ENCODE peak calls at places on chromosome X, in ten cellular contexts. E, I, A, U, G, K, Q, O, S and F are unnamed samples. For H3K36me3, the result is how much of the 10 kb centered on the place peaks cover.

GRCh38 chrX:140661657-140662056 is 47.9 kb upstream of the LINC00632 start:
- DNase-seq in S (no peak), Q (no peak), E (no peak), O (no peak), I (no peak), A (no peak), G (no peak), U (no peak), K (no peak), F (no peak)

GRCh38 chrX:134659761-134660160 is 1.5 kb upstream of the PLAC1 start:
- DNase-seq in A (no peak), O (no peak), I (no peak), S (no peak), E (no peak), G (no peak), Q (no peak), K (no peak), U (no peak), F (no peak)

GRCh38 chrX:34197946-34198345 is 65.8 kb upstream of the FAM47A start:
- DNase-seq in I (no peak), S (no peak), A (no peak), E (no peak), G (no peak), U (no peak), Q (no peak), K (no peak), O (no peak), F (no peak)

GRCh38 chrX:47831788-47832187 is 4.9 kb upstream of the ZNF81 start:
- DNase-seq in O (peak), I (no peak), A (peak), U (no peak), S (no peak), Q (peak), K (peak), G (no peak), E (peak), F (peak)

GRCh38 chrX:37753384-37753783 is 26.5 kb upstream of the CYBB start:
- DNase-seq in Q (no peak), O (no peak), A (no peak), U (no peak), I (no peak), K (no peak), G (no peak), E (no peak), S (no peak), F (no peak)

GRCh38 chrX:19707472-19707871 is 179.9 kb downstream of the SH3KBP1 start:
- DNase-seq in S (no peak), A (no peak), O (no peak), E (no peak), I (no peak), G (no peak), Q (no peak), U (peak), K (peak), F (no peak)

GRCh38 chrX:9310596-9310995 is 154.3 kb upstream of the TBL1X start:
- DNase-seq in A (no peak), U (no peak), G (no peak), E (no peak), Q (no peak), S (no peak), I (no peak), K (no peak), O (no peak), F (no peak)

GRCh38 chrX:53824686-53825085 is 138.2 kb upstream of the HUWE1 start:
- DNase-seq in E (no peak), S (no peak), Q (no peak), K (no peak), U (no peak), I (no peak), O (no peak), G (no peak), A (no peak), F (no peak)

GRCh38 chrX:126165401-126165720 is 728 bp downstream of the DCAF12L2 start:
- DNase-seq in K (no peak), G (no peak), S (peak), A (no peak), O (no peak), U (no peak), Q (no peak), E (no peak), I (no peak), F (peak)

GRCh38 chrX:120358687-120359086 is 3.2 kb upstream of the ATP1B4 start:
- DNase-seq in G (no peak), I (no peak), S (no peak), E (no peak), A (no peak), K (no peak), O (no peak), U (peak), Q (no peak), F (no peak)

GRCh38 chrX:66728818-66729271 is 90.0 kb upstream of the EDA2R start:
- DNase-seq in G (no peak), U (peak), E (peak), S (peak), Q (peak), O (peak), K (peak), A (peak), I (no peak), F (peak)

GRCh38 chrX:7242613-7243012 is 94.7 kb upstream of the PUDP start:
- DNase-seq in E (no peak), Q (no peak), S (no peak), G (no peak), A (no peak), K (no peak), O (no peak), U (no peak), I (no peak), F (no peak)

GRCh38 chrX:8755813-8756212 is 23.9 kb upstream of the ANOS1 start:
- DNase-seq in A (no peak), K (no peak), O (no peak), U (no peak), S (no peak), E (no peak), I (no peak), Q (no peak), G (no peak), F (no peak)

GRCh38 chrX:44872319-44872816 is 620 bp upstream of the KDM6A start:
- DNase-seq in E (no peak), G (peak), O (peak), A (no peak), U (no peak), Q (peak), I (no peak), K (no peak), S (no peak), F (peak)

GRCh38 chrX:132216283-132216682 is 3.0 kb downstream of the RAP2C start:
- DNase-seq in I (no peak), S (no peak), O (no peak), K (no peak), U (no peak), Q (no peak), A (no peak), G (no peak), E (no peak), F (no peak)

GRCh38 chrX:149950681-149951080 is 12.4 kb upstream of the EOLA2 start:
- DNase-seq in O (peak), Q (no peak), U (peak), I (no peak), A (no peak), E (no peak), S (no peak), G (no peak), K (peak), F (no peak)

GRCh38 chrX:111090458-111090857 is 5.5 kb upstream of the PAK3 start:
- DNase-seq in E (no peak), S (no peak), Q (no peak), G (no peak), A (no peak), I (no peak), K (no peak), U (no peak), O (no peak), F (no peak)

GRCh38 chrX:5681159-5681558 is 547.5 kb downstream of the NLGN4X start:
- DNase-seq in S (no peak), A (no peak), G (no peak), I (no peak), O (no peak), E (no peak), Q (no peak), U (no peak), K (no peak), F (no peak)

GRCh38 chrX:41472231-41472815 is 25.2 kb downstream of the NYX start:
- DNase-seq in I (no peak), U (no peak), S (no peak), G (no peak), O (no peak), E (no peak), A (no peak), K (no peak), Q (no peak), F (no peak)

GRCh38 chrX:48890934-48891401 is 6.6 kb downstream of the TIMM17B start:
- DNase-seq in A (no peak), U (no peak), Q (peak), E (no peak), K (peak), O (no peak), I (no peak), G (peak), S (no peak), F (no peak)

GRCh38 chrX:44400588-44400987 is 57.1 kb upstream of the EFHC2 start:
- DNase-seq in U (peak), K (no peak), A (no peak), I (peak), G (no peak), E (no peak), O (peak), S (no peak), Q (no peak), F (no peak)

GRCh38 chrX:109914114-109914849 is 88.6 kb upstream of the TMEM164 start:
- DNase-seq in K (no peak), A (no peak), G (no peak), E (no peak), S (no peak), O (no peak), I (no peak), Q (no peak), U (no peak), F (no peak)

GRCh38 chrX:9379697-9380551 is 84.9 kb upstream of the TBL1X start:
- DNase-seq in Q (no peak), A (no peak), K (no peak), U (peak), G (no peak), I (peak), O (no peak), S (no peak), E (no peak), F (no peak)

GRCh38 chrX:118631586-118631985 is 95.8 kb upstream of the IL13RA1 start:
- DNase-seq in K (no peak), O (no peak), U (no peak), A (no peak), S (no peak), I (no peak), E (no peak), Q (no peak), G (no peak), F (no peak)

GRCh38 chrX:1649623-1650022 is 34.8 kb downstream of the ASMT start:
- DNase-seq in U (no peak), G (no peak), Q (no peak), I (no peak), O (no peak), E (no peak), K (no peak), A (no peak), S (no peak), F (no peak)

GRCh38 chrX:28189011-28189410 is 207.8 kb upstream of the DCAF8L1 start:
- DNase-seq in I (peak), K (no peak), E (no peak), S (no peak), Q (no peak), G (no peak), O (no peak), U (peak), A (no peak), F (no peak)

GRCh38 chrX:105331244-105331643 is 110.8 kb upstream of the TEX13A start:
- DNase-seq in O (no peak), K (no peak), U (peak), G (no peak), A (no peak), S (no peak), E (no peak), I (no peak), Q (no peak), F (no peak)

GRCh38 chrX:87338510-87338909 is 179.1 kb upstream of the KLHL4 start:
- DNase-seq in U (no peak), A (no peak), G (no peak), I (no peak), K (peak), S (no peak), E (no peak), Q (no peak), O (no peak), F (no peak)

GRCh38 chrX:97471071-97471470 is 587.4 kb downstream of the RPA4 start:
- DNase-seq in A (no peak), G (no peak), Q (no peak), S (no peak), E (no peak), I (no peak), U (no peak), O (no peak), K (no peak), F (no peak)

GRCh38 chrX:20067709-20068315 is 48.9 kb downstream of the MAP7D2 start:
- DNase-seq in U (peak), Q (peak), S (peak), K (no peak), O (peak), E (peak), A (peak), G (peak), I (peak), F (peak)

GRCh38 chrX:70171636-70172035 is 5.6 kb upstream of the DGAT2L6 start:
- DNase-seq in Q (no peak), E (no peak), G (no peak), K (no peak), A (no peak), U (no peak), O (no peak), S (no peak), I (no peak), F (no peak)

GRCh38 chrX:11558972-11559371 is 106.7 kb downstream of the ARHGAP6 start:
- DNase-seq in E (no peak), G (no peak), K (no peak), U (no peak), S (no peak), A (no peak), I (no peak), Q (no peak), O (no peak), F (no peak)

GRCh38 chrX:31704938-31705337 is 633.1 kb upstream of the FTHL17 start:
- DNase-seq in Q (no peak), O (no peak), K (no peak), I (no peak), G (no peak), U (no peak), A (no peak), E (no peak), S (no peak), F (no peak)

GRCh38 chrX:24173115-24173847 is 23.8 kb downstream of the ZFX start:
- DNase-seq in Q (no peak), K (no peak), U (peak), A (no peak), E (no peak), O (no peak), I (no peak), S (no peak), G (no peak), F (no peak)

GRCh38 chrX:107708762-107709161 is 66.8 kb downstream of the TSC22D3 start:
- DNase-seq in K (no peak), I (no peak), U (no peak), G (no peak), A (no peak), E (no peak), S (no peak), O (no peak), Q (peak), F (no peak)

GRCh38 chrX:17842769-17843525 is 18.2 kb downstream of the RAI2 start:
- DNase-seq in Q (no peak), I (no peak), O (no peak), A (no peak), G (no peak), E (no peak), S (no peak), U (no peak), K (no peak), F (no peak)

GRCh38 chrX:48683411-48683982 is at the start of gene WAS:
- DNase-seq in I (no peak), S (no peak), G (no peak), E (peak), K (no peak), Q (no peak), A (no peak), U (no peak), O (peak), F (no peak)

DNA sequence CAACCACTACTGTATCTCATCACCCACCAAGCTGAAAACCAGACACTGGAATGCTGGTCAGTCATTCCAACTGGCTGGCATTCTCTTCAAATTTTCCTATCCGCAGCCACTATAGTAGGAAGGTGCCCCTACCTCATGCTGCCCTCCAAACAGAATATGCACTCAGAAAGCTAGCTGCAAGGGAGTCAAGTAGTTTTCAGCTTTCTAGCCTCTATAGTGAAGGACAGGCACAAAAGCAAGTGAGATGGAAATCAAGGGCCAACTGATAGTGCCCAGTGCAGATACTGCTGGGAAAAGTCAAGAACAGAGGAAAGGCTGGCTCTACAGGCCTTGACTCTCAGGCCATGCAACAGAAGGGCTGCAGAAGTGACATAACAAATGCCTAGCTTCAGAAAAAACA is 47.2 kb downstream of the BCOR start:
- DNase-seq in I (no peak), O (no peak), Q (no peak), A (no peak), U (no peak), G (no peak), K (no peak), S (no peak), E (no peak), F (no peak)
- H3K36me3 ChIP-seq in I (under half), O (under half), Q (half or more), A (under half), U (under half), G (under half), K (half or more), S (under half), E (under half), F (under half)

GRCh38 chrX:72029473-72030411 is 102.0 kb downstream of the RTL5 start:
- DNase-seq in U (peak), K (peak), Q (no peak), G (no peak), O (peak), E (no peak), I (peak), A (no peak), S (no peak), F (peak)
- H3K27ac ChIP-seq in U (peak), K (peak), Q (no peak), G (no peak), O (no peak), E (peak), I (no peak), A (no peak), S (no peak), F (peak)

GRCh38 chrX:78125148-78125547 is 14.3 kb downstream of the TAF9B start:
- DNase-seq in U (no peak), I (no peak), G (no peak), E (no peak), Q (no peak), K (no peak), A (no peak), O (no peak), S (no peak), F (no peak)
- H3K36me3 ChIP-seq in U (under half), I (under half), G (under half), E (under half), Q (half or more), K (under half), A (under half), O (under half), S (under half), F (under half)

GRCh38 chrX:21944136-21944615 is 3.7 kb downstream of the SMS start:
- DNase-seq in Q (no peak), S (no peak), G (no peak), I (peak), E (no peak), O (no peak), U (no peak), A (no peak), K (no peak), F (no peak)

GRCh38 chrX:21934414-21934813 is 6.1 kb upstream of the SMS start:
- DNase-seq in Q (no peak), U (no peak), I (peak), S (no peak), E (no peak), G (no peak), A (no peak), O (no peak), K (no peak), F (no peak)

GRCh38 chrX:21943460-21944135 is 3.1 kb downstream of the SMS start:
- DNase-seq in O (no peak), Q (no peak), G (no peak), S (no peak), U (peak), I (peak), K (no peak), E (no peak), A (no peak), F (no peak)

DNA sequence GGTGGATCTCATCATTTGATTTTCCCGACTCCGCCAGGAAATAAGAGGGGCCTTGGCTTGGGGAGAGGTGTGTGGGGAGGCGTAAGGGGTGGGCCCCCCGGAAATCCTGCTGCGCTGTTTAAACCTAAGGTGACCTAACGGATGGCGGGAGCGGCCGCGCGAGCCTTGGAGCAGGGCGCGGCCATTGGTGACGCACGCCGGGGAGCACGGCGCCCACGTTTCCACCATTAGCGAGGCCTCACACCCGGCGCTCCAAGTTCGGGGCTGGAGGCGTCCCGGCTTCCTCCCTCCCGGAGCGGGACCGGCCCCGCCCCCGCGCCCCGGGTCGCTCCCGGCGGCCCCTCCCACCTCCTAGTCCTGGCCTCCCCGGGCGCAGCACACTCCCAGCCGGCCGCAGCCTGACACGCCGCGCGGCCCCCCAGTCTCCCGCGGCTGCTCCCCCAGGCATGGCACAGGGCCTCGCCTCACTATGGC is at the start of gene SMS:
- DNase-seq in U (peak), I (no peak), K (peak), E (peak), A (peak), O (peak), G (peak), S (peak), Q (peak), F (peak)
- H3K27ac ChIP-seq in U (peak), I (peak), K (peak), E (peak), A (peak), O (peak), G (peak), S (peak), Q (peak), F (peak)

DNA sequence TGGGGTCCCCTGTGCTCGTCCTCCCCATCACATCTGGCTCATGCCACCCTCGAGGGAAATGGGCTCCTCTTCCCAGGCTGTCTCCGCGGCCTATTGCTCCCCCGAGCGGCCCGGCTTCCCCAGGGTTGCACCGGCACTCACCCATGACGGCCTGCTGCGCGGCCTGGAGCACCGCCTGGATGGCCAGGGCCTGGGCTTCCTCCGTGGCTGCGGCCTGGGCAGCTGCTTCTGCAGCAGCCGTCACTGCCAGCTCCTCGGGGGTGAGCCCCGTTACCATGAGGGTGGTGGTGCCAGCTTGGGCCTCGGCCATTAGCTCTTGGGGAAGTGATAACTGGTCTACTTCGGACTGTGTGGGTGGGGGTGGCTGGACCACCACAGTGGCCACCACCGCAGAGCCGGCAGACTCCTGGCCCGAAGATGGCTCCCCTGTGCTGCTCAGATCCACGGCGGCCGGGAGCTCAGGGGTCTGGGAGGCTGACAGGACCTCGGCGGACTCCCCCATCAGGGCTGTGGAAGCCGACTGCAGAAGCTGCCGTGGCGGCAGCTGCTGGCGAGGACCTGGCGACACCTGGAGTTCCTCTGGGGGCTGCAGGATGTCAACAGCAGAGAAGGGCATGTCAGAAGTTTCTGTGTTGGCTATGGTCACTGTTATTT is 8.1 kb upstream of the RENBP start:
- DNase-seq in S (no peak), U (no peak), A (no peak), K (no peak), G (no peak), O (no peak), Q (no peak), E (no peak), I (no peak), F (no peak)
- H3K36me3 ChIP-seq in S (under half), U (half or more), A (under half), K (under half), G (under half), O (under half), Q (half or more), E (under half), I (under half), F (under half)